ENCODE peak calls at places on chromosomes 5 and 9, in seven cellular contexts. G is trophoblast cell, T is IMR-90, Y is mesendoderm, D is H9, S is mesenchymal stem cell, H is H1. K is an unnamed sample.

GRCh38 chr5:96763012-96763411 is 44.7 kb downstream of the ERAP1 start:
- DNase-seq in Y (no peak), S (peak), D (no peak), H (no peak), G (no peak), T (no peak), K (no peak)

GRCh38 chr9:96567203-96567700 is 52.4 kb downstream of the CDC14B start:
- DNase-seq in S (no peak), D (peak), H (no peak), Y (no peak), T (no peak), G (no peak), K (no peak)

GRCh38 chr9:124045076-124045829 is 33.7 kb downstream of the LHX2 start:
- DNase-seq in G (no peak), H (no peak), T (peak), S (peak), D (peak), Y (no peak), K (no peak)

GRCh38 chr9:4964540-4964939 is 20.5 kb upstream of the JAK2 start:
- DNase-seq in S (no peak), D (no peak), H (no peak), Y (no peak), G (no peak), T (no peak), K (peak)

GRCh38 chr9:109448223-109448622 is 49.9 kb downstream of the PTPN3 start:
- DNase-seq in D (no peak), H (no peak), G (no peak), S (peak), T (peak), Y (peak), K (no peak)

GRCh38 chr9:99112750-99113417 is 8.0 kb downstream of the TGFBR1 start:
- DNase-seq in H (no peak), D (no peak), T (no peak), Y (peak), G (no peak), S (no peak), K (no peak)

GRCh38 chr5:155767480-155767879 is 559.5 kb upstream of the SGCD start:
- DNase-seq in D (no peak), T (no peak), H (no peak), G (no peak), S (no peak), Y (no peak), K (no peak)

GRCh38 chr5:95878417-95879323 is 56.1 kb upstream of the GLRX start:
- DNase-seq in T (no peak), H (no peak), G (no peak), S (no peak), D (no peak), Y (peak), K (no peak)

GRCh38 chr9:764105-764524 is 77.4 kb upstream of the DMRT1 start:
- DNase-seq in Y (peak), H (peak), D (peak), G (peak), S (peak), T (peak), K (peak)

GRCh38 chr5:160262665-160263064 is 33.4 kb downstream of the FABP6 start:
- DNase-seq in Y (no peak), D (no peak), H (no peak), S (peak), T (no peak), G (no peak), K (no peak)

GRCh38 chr9:23769307-23769935 is 56.6 kb downstream of the ELAVL2 start:
- DNase-seq in T (peak), S (peak), G (no peak), D (no peak), Y (peak), H (no peak), K (no peak)

GRCh38 chr5:151585970-151586369 is 5.2 kb downstream of the FAT2 start:
- DNase-seq in S (no peak), G (no peak), Y (no peak), D (no peak), T (no peak), H (no peak), K (no peak)

GRCh38 chr5:135644816-135645215 is 66.0 kb upstream of the CXCL14 start:
- DNase-seq in D (no peak), T (no peak), Y (no peak), S (no peak), G (no peak), H (no peak), K (no peak)

GRCh38 chr5:80653497-80653896 is 955 bp upstream of the MSH3 start:
- DNase-seq in G (no peak), Y (no peak), H (no peak), T (no peak), D (no peak), S (no peak), K (no peak)

GRCh38 chr9:108634669-108635462 is 220.9 kb downstream of the ACTL7B start:
- DNase-seq in T (no peak), S (no peak), D (no peak), H (no peak), G (no peak), Y (peak), K (no peak)

GRCh38 chr9:2722715-2723114 is 5.4 kb downstream of the KCNV2 start:
- DNase-seq in H (no peak), T (peak), D (peak), G (no peak), S (no peak), Y (peak), K (no peak)

GRCh38 chr5:133398646-133399081 is 213.7 kb downstream of the FSTL4 start:
- DNase-seq in D (no peak), S (no peak), H (no peak), G (no peak), T (no peak), Y (no peak), K (no peak)

GRCh38 chr5:38755171-38755570 is 90.6 kb upstream of the OSMR start:
- DNase-seq in T (peak), G (no peak), D (no peak), Y (no peak), S (peak), H (no peak), K (no peak)

GRCh38 chr5:84729326-84729725 is 344.6 kb upstream of the EDIL3 start:
- DNase-seq in T (peak), G (no peak), D (no peak), S (peak), Y (peak), H (no peak), K (no peak)

GRCh38 chr5:55232985-55233928 is at the start of gene CCNO:
- DNase-seq in G (peak), D (peak), H (peak), Y (peak), S (peak), T (peak), K (peak)

GRCh38 chr5:2684606-2685005 is 66.9 kb downstream of the IRX2 start:
- DNase-seq in T (no peak), G (no peak), D (no peak), H (no peak), S (no peak), Y (no peak), K (no peak)

GRCh38 chr5:142176255-142176654 is 67.7 kb downstream of the NDFIP1 start:
- DNase-seq in D (no peak), T (no peak), G (no peak), S (no peak), Y (no peak), H (no peak), K (no peak)

GRCh38 chr9:97367729-97368128 is 44.2 kb upstream of the TDRD7 start:
- DNase-seq in T (no peak), S (no peak), Y (no peak), G (no peak), D (no peak), H (no peak), K (no peak)

GRCh38 chr5:144864113-144864512 is 693.4 kb downstream of the KCTD16 start:
- DNase-seq in T (no peak), S (no peak), D (no peak), G (no peak), H (no peak), Y (no peak), K (no peak)

GRCh38 chr5:75668988-75669760 is 48.1 kb downstream of the POC5 start:
- DNase-seq in H (no peak), Y (peak), D (no peak), T (peak), S (no peak), G (peak), K (no peak)

GRCh38 chr5:146302428-146302827 is 36.2 kb upstream of the POU4F3 start:
- DNase-seq in T (no peak), D (no peak), Y (no peak), H (no peak), S (no peak), G (no peak), K (no peak)

GRCh38 chr5:88702328-88702727 is 180.7 kb downstream of the MEF2C start:
- DNase-seq in D (peak), S (no peak), H (no peak), G (no peak), T (no peak), Y (peak), K (no peak)

GRCh38 chr5:154179846-154180710 is 10.5 kb upstream of the GALNT10 start:
- DNase-seq in H (no peak), T (peak), D (peak), Y (peak), G (peak), S (peak), K (peak)

GRCh38 chr5:140596364-140596763 is 31.7 kb downstream of the SLC35A4 start:
- DNase-seq in S (no peak), G (no peak), Y (no peak), D (no peak), H (no peak), T (no peak), K (no peak)

GRCh38 chr9:33168941-33169544 is 1.9 kb upstream of the B4GALT1 start:
- DNase-seq in G (no peak), D (no peak), S (no peak), T (no peak), Y (no peak), H (no peak), K (no peak)

GRCh38 chr5:38463634-38464521 is 92.6 kb downstream of the LIFR start:
- DNase-seq in D (no peak), G (peak), T (peak), H (no peak), S (peak), Y (no peak), K (no peak)

GRCh38 chr5:160071521-160072299 is 47.5 kb downstream of the PWWP2A start:
- DNase-seq in Y (no peak), S (peak), H (no peak), D (no peak), G (no peak), T (no peak), K (no peak)

GRCh38 chr5:105806601-105807000 is 1864.1 kb downstream of the EFNA5 start:
- DNase-seq in S (no peak), H (no peak), D (no peak), G (no peak), Y (no peak), T (no peak), K (no peak)

GRCh38 chr5:41334758-41335157 is 121.4 kb upstream of the C6 start:
- DNase-seq in G (no peak), H (no peak), Y (peak), S (no peak), T (peak), D (no peak), K (no peak)

GRCh38 chr9:70218767-70219166 is 40.0 kb upstream of the SMC5 start:
- DNase-seq in D (no peak), Y (no peak), G (no peak), T (peak), H (no peak), S (no peak), K (no peak)

DNA sequence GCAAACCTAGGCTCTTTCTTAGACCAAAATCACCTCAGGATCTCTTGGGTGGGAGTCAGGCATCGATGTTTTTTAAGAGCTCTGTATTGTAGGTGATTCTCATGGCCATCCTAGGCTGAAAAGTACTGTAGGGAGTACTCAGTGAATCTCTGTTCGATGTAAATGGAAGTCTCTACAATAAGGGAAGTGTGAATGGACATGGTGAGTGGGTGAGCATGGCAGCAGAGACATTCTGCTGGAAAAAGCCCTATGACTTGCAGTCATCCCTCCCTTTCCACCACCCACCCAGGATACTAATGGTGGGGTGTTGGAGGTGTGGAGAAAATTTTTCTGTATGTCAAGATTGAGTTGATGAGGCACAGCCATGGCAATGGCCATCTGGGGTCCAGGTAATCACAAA is 30.9 kb downstream of the ZNF366 start:
- DNase-seq in T (no peak), S (no peak), Y (no peak), H (no peak), G (no peak), D (no peak), K (no peak)
- H3K18ac ChIP-seq in T (no peak), S (no peak), Y (no peak), H (no peak), G (no peak), D (no peak), K (no peak)

GRCh38 chr9:111300140-111300735 is 29.8 kb downstream of the OR2K2 start:
- DNase-seq in D (no peak), G (no peak), Y (peak), T (no peak), H (no peak), S (no peak), K (no peak)

GRCh38 chr9:111298831-111299603 is 31.0 kb downstream of the OR2K2 start:
- DNase-seq in Y (peak), T (peak), S (peak), D (no peak), H (no peak), G (no peak), K (peak)

GRCh38 chr9:111297061-111297824 is 32.8 kb downstream of the OR2K2 start:
- DNase-seq in D (no peak), S (peak), G (no peak), H (no peak), Y (no peak), T (peak), K (no peak)

GRCh38 chr9:111301195-111301594 is 28.8 kb downstream of the OR2K2 start:
- DNase-seq in D (no peak), H (no peak), Y (no peak), G (no peak), T (peak), S (peak), K (no peak)

DNA sequence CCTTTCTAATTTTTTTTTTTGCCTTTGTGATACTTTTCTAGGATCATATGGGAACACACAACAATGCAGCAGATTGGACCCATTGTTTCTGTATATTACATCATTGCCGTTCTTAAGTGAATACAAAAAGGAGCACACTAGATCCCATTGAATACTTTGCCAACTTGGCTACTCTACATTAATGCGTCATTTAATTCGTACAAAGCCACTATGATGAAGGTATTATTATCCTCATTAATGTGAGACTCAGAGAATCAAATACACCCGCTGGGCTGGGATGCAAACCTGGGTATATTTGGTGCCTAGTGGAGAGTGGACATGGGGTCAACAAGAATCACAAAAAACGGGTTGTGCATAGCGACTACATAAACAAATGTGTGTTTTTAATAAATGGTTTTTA is 31.9 kb downstream of the OR2K2 start:
- DNase-seq in H (no peak), D (no peak), T (no peak), Y (no peak), S (no peak), G (no peak), K (no peak)
- H3K18ac ChIP-seq in H (no peak), D (no peak), T (peak), Y (no peak), S (no peak), G (no peak), K (no peak)

DNA sequence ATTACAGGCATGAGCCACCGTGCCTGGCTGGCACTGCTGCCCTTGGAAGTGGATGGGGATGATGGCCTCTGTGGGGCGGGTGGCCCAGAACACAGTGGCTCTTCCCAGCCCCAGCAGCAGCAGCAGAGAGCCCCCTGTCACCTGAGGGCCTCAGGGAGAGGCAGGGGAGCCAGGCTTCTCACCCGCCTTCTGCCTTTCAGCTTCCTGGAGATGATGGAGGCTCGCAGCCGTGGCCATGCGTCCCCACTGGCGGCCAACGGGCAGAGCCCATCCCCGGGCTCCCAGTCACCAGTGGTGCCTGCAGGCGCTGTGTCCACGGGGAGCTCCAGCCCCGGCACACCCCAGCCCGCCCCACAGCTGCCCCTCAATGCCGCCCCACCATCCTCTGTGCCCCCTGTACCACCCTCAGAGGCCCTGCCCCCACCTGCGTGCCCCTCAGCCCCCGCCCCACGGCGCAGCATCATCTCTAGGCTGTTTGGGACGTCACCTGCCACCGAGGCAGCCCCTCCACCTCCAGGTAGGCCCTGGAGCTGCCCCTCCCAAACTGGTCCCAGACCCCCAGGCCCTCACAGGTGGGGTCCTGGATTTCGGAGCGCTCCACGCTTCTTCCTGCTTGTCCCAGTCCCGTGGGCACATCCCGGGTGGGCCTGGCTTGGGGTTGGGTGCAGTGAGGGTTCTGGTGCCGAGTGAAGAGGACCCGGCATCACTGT is 5.0 kb upstream of the AJM1 start:
- DNase-seq in Y (no peak), G (no peak), T (no peak), H (no peak), D (no peak), S (no peak), K (no peak)
- H3K18ac ChIP-seq in Y (no peak), G (no peak), T (no peak), H (no peak), D (no peak), S (no peak), K (peak)

GRCh38 chr9:134434896-134435506 is 108.7 kb downstream of the RXRA start:
- DNase-seq in Y (no peak), S (peak), D (no peak), T (peak), H (no peak), G (no peak), K (no peak)
- H3K18ac ChIP-seq in Y (no peak), S (peak), D (no peak), T (no peak), H (no peak), G (no peak), K (peak)

DNA sequence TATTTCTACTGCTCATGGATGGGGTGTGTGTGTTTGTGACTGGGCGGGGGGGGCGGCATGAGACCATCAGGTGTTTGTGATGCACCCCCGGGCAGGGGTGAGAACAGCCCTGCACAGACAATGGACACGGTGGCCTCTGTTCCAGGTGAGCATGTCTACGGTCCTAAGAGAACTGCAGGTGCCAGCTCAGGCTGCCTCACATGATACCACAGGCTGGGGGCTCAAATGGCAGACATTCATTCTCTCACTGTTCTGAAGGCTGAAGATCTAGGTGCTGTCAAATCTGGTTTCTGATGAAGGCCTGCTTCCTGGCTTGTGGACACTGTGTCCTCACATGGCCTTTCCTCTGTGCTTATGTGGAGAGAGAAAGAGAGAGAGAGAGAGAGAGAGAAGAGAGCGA is 42.3 kb downstream of the NXNL2 start:
- DNase-seq in H (no peak), S (no peak), D (no peak), G (no peak), T (no peak), Y (no peak), K (no peak)
- H3K18ac ChIP-seq in H (no peak), S (peak), D (no peak), G (no peak), T (no peak), Y (no peak), K (no peak)